ENCODE peak calls at places on chromosomes 5 and 9, in nine cellular contexts. N, B, L, T, G, F, Q, J and Y are unnamed samples.

GRCh38 chr5:172901788-172902496 is 57.3 kb upstream of the RPL26L1 start:
- DNase-seq in N (no peak), J (peak), T (no peak), B (no peak), L (peak), G (peak), Q (no peak), F (peak), Y (no peak)

GRCh38 chr9:15306068-15306756 is 804 bp downstream of the TTC39B start:
- DNase-seq in L (peak), G (peak), F (peak), B (no peak), J (peak), Q (peak), N (peak), T (peak), Y (peak)

GRCh38 chr9:35906923-35907699 is 1.1 kb downstream of the HRCT1 start:
- DNase-seq in J (peak), N (peak), L (peak), T (peak), Q (peak), B (no peak), F (peak), G (peak), Y (peak)

GRCh38 chr5:33153891-33154290 is 286.9 kb upstream of the TARS1 start:
- DNase-seq in G (no peak), L (no peak), N (no peak), T (no peak), F (peak), Q (no peak), B (no peak), J (peak), Y (no peak)

GRCh38 chr9:31251386-31251785 is 1133.1 kb upstream of the ACO1 start:
- DNase-seq in B (no peak), J (no peak), T (no peak), F (no peak), Q (no peak), L (no peak), G (no peak), N (no peak), Y (no peak)

GRCh38 chr5:83035373-83036170 is 41.6 kb downstream of the TMEM167A start:
- DNase-seq in T (no peak), N (no peak), J (peak), F (peak), B (no peak), L (no peak), Q (no peak), G (no peak), Y (no peak)

GRCh38 chr5:119274767-119275130 is 81.1 kb upstream of the TNFAIP8 start:
- DNase-seq in T (peak), B (peak), G (peak), Q (no peak), F (peak), J (peak), N (no peak), L (peak), Y (no peak)

GRCh38 chr5:56088967-56089829 is 94.4 kb upstream of the IL6ST start:
- DNase-seq in N (no peak), F (peak), T (peak), B (no peak), L (peak), Q (no peak), G (peak), J (peak), Y (no peak)

GRCh38 chr9:125421156-125421555 is 159.5 kb downstream of the GAPVD1 start:
- DNase-seq in B (no peak), T (no peak), F (no peak), Q (no peak), J (no peak), L (peak), G (no peak), N (no peak), Y (no peak)

GRCh38 chr5:31047621-31048020 is 145.9 kb upstream of the CDH6 start:
- DNase-seq in J (no peak), T (no peak), G (peak), Q (no peak), L (no peak), B (no peak), F (no peak), N (no peak), Y (no peak)

GRCh38 chr9:37476930-37477329 is 8.8 kb upstream of the POLR1E start:
- DNase-seq in N (no peak), J (no peak), G (no peak), Q (no peak), T (no peak), L (no peak), B (no peak), F (no peak), Y (no peak)

GRCh38 chr9:71518045-71518888 is 250.0 kb downstream of the CEMIP2 start:
- DNase-seq in J (no peak), Q (no peak), B (peak), N (no peak), T (no peak), G (peak), F (peak), L (peak), Y (no peak)

GRCh38 chr5:31459594-31459993 is 72.3 kb downstream of the DROSHA start:
- DNase-seq in L (peak), J (no peak), B (no peak), T (no peak), F (peak), G (no peak), N (no peak), Q (no peak), Y (no peak)

GRCh38 chr9:4630836-4631235 is 31.3 kb upstream of the PLPP6 start:
- DNase-seq in N (no peak), T (no peak), L (peak), F (no peak), Q (no peak), J (peak), G (no peak), B (no peak), Y (no peak)
- TF ChIP-seq CTCF in N (no peak), T (no peak), L (peak), F (no peak), Q (no peak), J (peak), G (no peak), B (no peak), Y (no peak)

GRCh38 chr9:126615251-126615790 is 1.6 kb downstream of the LMX1B start:
- DNase-seq in T (peak), G (peak), J (no peak), N (peak), F (no peak), L (no peak), B (no peak), Q (no peak), Y (no peak)
- H3K4me3 ChIP-seq in T (peak), G (no peak), J (no peak), N (no peak), F (no peak), L (no peak), B (no peak), Q (no peak), Y (peak)

GRCh38 chr5:177303121-177303924 is at the start of the genes PRELID1 and RAB24:
- DNase-seq in Q (peak), F (peak), N (peak), J (peak), B (no peak), T (peak), G (peak), L (peak), Y (peak)
- TF ChIP-seq CTCF in Q (peak), F (peak), N (peak), J (peak), B (no peak), T (no peak), G (no peak), L (no peak), Y (peak)

GRCh38 chr5:41368158-41368557 is 142.2 kb downstream of the PLCXD3 start:
- DNase-seq in B (no peak), Q (no peak), T (peak), N (no peak), L (peak), G (peak), F (peak), J (no peak), Y (no peak)

GRCh38 chr5:41369799-41370198 is 140.6 kb downstream of the PLCXD3 start:
- DNase-seq in B (no peak), T (no peak), J (no peak), L (no peak), N (no peak), G (no peak), Q (no peak), F (no peak), Y (no peak)

GRCh38 chr5:41371741-41372140 is 138.7 kb downstream of the PLCXD3 start:
- DNase-seq in L (peak), T (peak), J (peak), Q (no peak), F (peak), B (peak), G (peak), N (no peak), Y (no peak)

GRCh38 chr5:41370482-41370881 is 139.9 kb downstream of the PLCXD3 start:
- DNase-seq in G (no peak), N (no peak), Q (no peak), T (no peak), F (peak), J (no peak), B (no peak), L (no peak), Y (no peak)
- H3K4me3 ChIP-seq in G (no peak), N (no peak), Q (no peak), T (no peak), F (no peak), J (no peak), B (no peak), L (no peak), Y (no peak)

DNA sequence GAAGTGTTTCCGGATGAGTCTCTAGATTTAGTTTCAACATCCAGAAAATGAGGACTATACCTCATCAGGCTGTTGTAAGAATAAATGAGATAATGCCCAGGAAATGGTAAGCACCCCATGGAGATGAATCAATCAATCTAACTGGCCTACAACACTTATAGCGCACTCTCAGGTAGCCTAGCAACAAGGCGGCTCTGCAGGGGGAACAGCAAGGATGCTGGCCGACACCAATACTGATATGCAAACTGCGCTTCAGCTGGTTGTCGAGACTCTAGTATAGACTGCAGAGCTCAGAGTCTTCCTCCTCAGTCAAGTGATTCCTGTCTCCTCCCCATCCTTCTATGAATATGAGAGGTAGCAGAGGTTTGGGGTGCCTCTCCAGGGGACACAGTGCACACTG is 218.8 kb upstream of the WWC1 start:
- DNase-seq in T (no peak), N (no peak), B (no peak), F (no peak), L (no peak), Q (no peak), G (no peak), J (no peak), Y (no peak)
- TF ChIP-seq CTCF in T (no peak), N (no peak), B (no peak), F (no peak), L (no peak), Q (no peak), G (no peak), J (no peak), Y (no peak)

DNA sequence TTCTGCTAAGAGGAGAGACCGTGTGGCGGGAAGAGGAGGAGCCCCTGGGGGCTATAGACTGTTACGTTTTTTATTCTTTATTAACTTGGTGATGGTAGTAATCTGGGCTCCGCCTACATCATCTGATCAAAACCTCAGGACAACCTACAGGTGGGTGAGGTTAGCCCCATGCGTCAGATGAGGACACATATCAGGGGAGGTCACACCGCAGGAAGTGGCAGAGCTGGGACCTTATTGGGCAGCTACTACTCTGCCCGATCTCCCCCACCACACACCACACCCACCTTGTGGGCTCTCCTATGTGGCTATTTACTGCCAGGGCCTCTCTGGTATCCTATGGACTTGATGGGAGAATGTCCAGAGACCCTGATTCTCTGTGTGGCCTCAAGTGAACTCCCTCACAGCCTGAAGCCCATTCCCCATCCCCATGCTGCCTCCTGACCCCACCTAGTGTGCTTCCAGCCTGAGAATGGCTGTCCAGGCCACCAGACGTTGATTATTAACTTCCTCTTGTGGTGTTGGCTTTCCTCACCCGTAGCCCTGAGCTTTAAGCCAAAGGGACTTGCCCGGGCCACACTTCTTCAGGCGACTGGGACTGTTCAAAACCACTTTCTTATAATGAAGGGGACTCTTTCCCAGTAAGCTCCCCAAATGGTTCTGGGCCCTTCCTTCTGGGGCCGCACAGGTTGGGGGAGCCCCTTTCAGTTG is 8.2 kb downstream of the UNC5A start:
- DNase-seq in T (no peak), B (no peak), G (no peak), J (no peak), N (no peak), Q (no peak), L (no peak), F (no peak), Y (no peak)
- H3K4me3 ChIP-seq in T (no peak), B (no peak), G (no peak), J (no peak), N (no peak), Q (no peak), L (no peak), F (no peak), Y (no peak)

GRCh38 chr9:69149321-69149807 is 24.7 kb upstream of the TJP2 start:
- DNase-seq in N (no peak), J (peak), F (peak), B (no peak), G (peak), Q (no peak), L (peak), T (peak), Y (no peak)
- TF ChIP-seq CTCF in N (peak), J (peak), F (peak), B (peak), G (peak), Q (peak), L (peak), T (peak), Y (peak)

DNA sequence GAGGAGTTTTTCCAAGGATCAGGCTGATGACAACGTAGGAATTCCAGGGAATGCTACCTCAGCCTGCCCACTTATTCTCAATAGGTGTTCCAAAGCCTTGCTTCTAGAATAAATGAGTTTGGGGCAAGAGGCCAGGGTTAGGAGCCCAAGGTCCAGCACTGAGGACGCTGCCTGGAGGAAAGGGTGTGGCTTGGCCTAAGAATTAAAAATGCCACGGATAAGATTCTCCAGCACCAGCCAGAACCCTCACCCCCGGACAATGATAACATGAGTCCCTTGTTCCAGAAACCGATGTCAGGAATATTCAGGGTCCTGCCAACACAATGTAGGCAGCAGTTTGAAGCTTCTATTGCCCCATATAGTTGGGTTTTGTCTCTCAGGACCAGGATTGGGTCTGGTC is 7.6 kb downstream of the SPRY4 start:
- DNase-seq in T (no peak), J (no peak), F (no peak), Q (no peak), L (no peak), B (no peak), G (no peak), N (no peak), Y (no peak)
- H3K4me3 ChIP-seq in T (no peak), J (no peak), F (no peak), Q (no peak), L (no peak), B (no peak), G (no peak), N (no peak), Y (no peak)

DNA sequence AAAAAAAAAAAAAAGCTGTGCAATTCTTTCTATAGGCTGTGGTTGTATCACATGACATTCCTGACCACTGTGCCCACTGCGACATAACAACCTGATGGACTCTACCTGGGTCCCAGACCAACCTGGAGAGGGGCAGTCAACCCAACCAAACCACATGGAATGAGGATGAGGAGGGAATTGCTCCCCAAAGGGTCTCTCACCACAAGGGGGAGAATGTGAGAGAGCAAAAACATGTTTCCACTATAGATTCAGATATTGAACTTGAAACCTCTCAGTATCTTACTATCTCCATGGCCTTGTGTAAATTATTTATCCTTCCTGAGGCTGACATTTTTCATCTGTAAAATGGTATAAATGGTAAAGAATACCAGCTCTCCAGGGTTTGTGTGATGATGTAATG is 66.9 kb upstream of the SV2C start:
- DNase-seq in T (no peak), J (no peak), B (no peak), N (no peak), F (no peak), G (no peak), Q (no peak), L (no peak), Y (no peak)
- TF ChIP-seq CTCF in T (no peak), J (no peak), B (no peak), N (no peak), F (no peak), G (no peak), Q (no peak), L (no peak), Y (no peak)